ENCODE peak calls at places on chromosomes 2 and 18, in four cellular contexts. U is activated CD4-positive, alpha-beta T cell treated with anti-CD3 and anti-CD28 coated beads for 24 hours; C is astrocyte of the cerebellum; A is PC-9. M is an unnamed sample.
A peak's percentile ranks its signal among the peaks of the same experiment; 100 is the strongest.

GRCh38 chr2:150909090-150909489 is 352.6 kb downstream of the RBM43 start:
- DNase-seq in A (no peak), U (no peak), C (no peak), M (no peak)

GRCh38 chr2:3960106-3960505 is 256.7 kb downstream of the DCDC2C start:
- DNase-seq in U (no peak), C (no peak), A (no peak), M (no peak)

GRCh38 chr2:226115102-226115831 is 684.4 kb downstream of the IRS1 start:
- DNase-seq in C (peak; percentile 96), U (no peak), A (peak; percentile 94), M (no peak)

GRCh38 chr18:26088482-26088881 is 1.9 kb downstream of the SS18 start:
- DNase-seq in U (no peak), A (no peak), C (no peak), M (no peak)

GRCh38 chr2:71680925-71681324 is 227.6 kb downstream of the DYSF start:
- DNase-seq in U (no peak), C (no peak), A (no peak), M (no peak)

GRCh38 chr2:101026253-101026701 is 24.2 kb downstream of the RPL31 start:
- DNase-seq in A (no peak), C (no peak), U (no peak), M (no peak)

GRCh38 chr18:48356151-48356745 is 52.9 kb downstream of the ZBTB7C start:
- DNase-seq in U (no peak), C (no peak), A (no peak), M (no peak)

GRCh38 chr2:226307440-226308365 is 491.9 kb downstream of the IRS1 start:
- DNase-seq in A (no peak), C (no peak), U (no peak), M (no peak)

GRCh38 chr2:136134126-136134525 is 16.2 kb upstream of the CXCR4 start:
- DNase-seq in U (no peak), A (no peak), C (no peak), M (no peak)

GRCh38 chr2:46334389-46335345 is 37.5 kb downstream of the EPAS1 start:
- DNase-seq in A (no peak), C (no peak), U (no peak), M (no peak)

GRCh38 chr2:70921839-70922590 is 13.7 kb upstream of the ATP6V1B1 start:
- DNase-seq in U (no peak), A (no peak), C (no peak), M (no peak)

GRCh38 chr2:24820175-24820513 is 26.9 kb downstream of the CENPO start:
- DNase-seq in U (no peak), A (no peak), C (no peak), M (no peak)

GRCh38 chr2:70569559-70569958 is 15.9 kb upstream of the TGFA start:
- DNase-seq in C (no peak), U (no peak), A (no peak), M (no peak)

GRCh38 chr18:55324166-55324565 is 263.8 kb downstream of the TCF4 start:
- DNase-seq in U (no peak), A (no peak), C (no peak), M (no peak)

GRCh38 chr18:58697131-58697530 is 25.9 kb downstream of the MALT1 start:
- DNase-seq in A (no peak), C (no peak), U (no peak), M (no peak)

GRCh38 chr2:43458002-43458628 is 137.7 kb downstream of the THADA start:
- DNase-seq in C (no peak), U (no peak), A (peak; percentile 93), M (no peak)

GRCh38 chr18:22813648-22814328 is 119.3 kb upstream of the RBBP8 start:
- DNase-seq in A (peak; percentile 39), C (no peak), U (no peak), M (no peak)

GRCh38 chr2:78407960-78408794 is 617.3 kb upstream of the REG3G start:
- DNase-seq in C (no peak), A (no peak), U (no peak), M (no peak)

GRCh38 chr2:96108578-96109561 is 7.5 kb downstream of the ADRA2B start:
- DNase-seq in C (no peak), A (no peak), U (no peak), M (no peak)

GRCh38 chr2:45274190-45274926 is 265.1 kb upstream of the SIX2 start:
- DNase-seq in A (peak; percentile 59), C (no peak), U (no peak), M (no peak)

GRCh38 chr18:52607985-52608384 is 268.0 kb downstream of the DCC start:
- DNase-seq in C (no peak), A (no peak), U (no peak), M (no peak)

GRCh38 chr2:237452846-237453245 is 34.2 kb upstream of the MLPH start:
- DNase-seq in A (no peak), U (no peak), C (no peak), M (no peak)